ENCODE peak calls at places on chromosomes 12 and 14, in six cellular contexts. C, N, E, A, S and F are unnamed samples.

GRCh38 chr14:49621114-49621881 is 699 bp downstream of the MGAT2 start:
- DNase-seq in C (peak; percentile 75), N (peak; percentile 67), E (peak; percentile 34), A (peak; percentile 29), S (peak; percentile 85), F (peak; percentile 85)

GRCh38 chr14:90495357-90496276 is 98.8 kb downstream of the CALM1 start:
- DNase-seq in C (no peak), N (no peak), E (no peak), A (no peak), S (no peak), F (no peak)

GRCh38 chr12:27810756-27811155 is 30.7 kb upstream of the MANSC4 start:
- DNase-seq in C (no peak), N (no peak), E (no peak), A (no peak), S (no peak), F (no peak)

GRCh38 chr14:92653162-92653651 is 95.2 kb downstream of the LGMN start:
- DNase-seq in C (no peak), N (no peak), E (no peak), A (no peak), S (no peak), F (no peak)

GRCh38 chr12:45257185-45257585 is 41.3 kb downstream of the ANO6 start:
- DNase-seq in C (no peak), N (no peak), E (no peak), A (no peak), S (no peak), F (no peak)

GRCh38 chr12:27549231-27549800 is 25.3 kb downstream of the PPFIBP1 start:
- DNase-seq in C (no peak), N (no peak), E (no peak), A (no peak), S (no peak), F (no peak)

GRCh38 chr14:101128478-101129450 is 225.2 kb upstream of the RTL1 start:
- DNase-seq in C (no peak), N (peak; percentile 5), E (peak; percentile 7), A (no peak), S (peak; percentile 24), F (peak; percentile 40)

GRCh38 chr14:21019377-21019776 is 5.5 kb downstream of the NDRG2 start:
- DNase-seq in C (no peak), N (no peak), E (no peak), A (no peak), S (no peak), F (peak; percentile 40)

GRCh38 chr12:102971227-102971626 is 13.8 kb downstream of the ASCL1 start:
- DNase-seq in C (no peak), N (no peak), E (no peak), A (no peak), S (no peak), F (no peak)

GRCh38 chr14:30034049-30034635 is 106.5 kb upstream of the PRKD1 start:
- DNase-seq in C (no peak), N (no peak), E (no peak), A (no peak), S (no peak), F (no peak)

GRCh38 chr14:68781161-68782021 is 11.5 kb downstream of the ZFP36L1 start:
- DNase-seq in C (peak; percentile 57), N (peak; percentile 72), E (no peak), A (no peak), S (peak; percentile 58), F (no peak)

GRCh38 chr14:102574840-102575478 is 17.5 kb upstream of the RCOR1 start:
- DNase-seq in C (no peak), N (no peak), E (no peak), A (no peak), S (no peak), F (no peak)

GRCh38 chr12:52907092-52907810 is 2.4 kb upstream of the KRT8 start:
- DNase-seq in C (no peak), N (peak; percentile 96), E (no peak), A (no peak), S (peak; percentile 53), F (peak; percentile 77)

GRCh38 chr12:122726056-122726558 is 4.5 kb downstream of the HCAR1 start:
- DNase-seq in C (no peak), N (no peak), E (no peak), A (no peak), S (no peak), F (no peak)

GRCh38 chr12:2616763-2617162 is 178.0 kb upstream of the FKBP4 start:
- DNase-seq in C (no peak), N (no peak), E (no peak), A (no peak), S (no peak), F (no peak)

GRCh38 chr14:76918751-76919421 is 92.7 kb downstream of the LRRC74A start:
- DNase-seq in C (peak; percentile 97), N (peak; percentile 91), E (peak; percentile 91), A (peak; percentile 96), S (peak; percentile 98), F (peak; percentile 96)

GRCh38 chr12:105359840-105360239 is 29.3 kb downstream of the C12orf75 start:
- DNase-seq in C (no peak), N (no peak), E (no peak), A (no peak), S (no peak), F (no peak)

GRCh38 chr12:10027311-10028099 is 3.0 kb upstream of the CLEC9A start:
- DNase-seq in C (no peak), N (no peak), E (no peak), A (no peak), S (no peak), F (no peak)

GRCh38 chr12:7959278-7960063 is 23.5 kb upstream of the SLC2A3 start:
- DNase-seq in C (no peak), N (peak; percentile 31), E (no peak), A (no peak), S (no peak), F (no peak)

DNA sequence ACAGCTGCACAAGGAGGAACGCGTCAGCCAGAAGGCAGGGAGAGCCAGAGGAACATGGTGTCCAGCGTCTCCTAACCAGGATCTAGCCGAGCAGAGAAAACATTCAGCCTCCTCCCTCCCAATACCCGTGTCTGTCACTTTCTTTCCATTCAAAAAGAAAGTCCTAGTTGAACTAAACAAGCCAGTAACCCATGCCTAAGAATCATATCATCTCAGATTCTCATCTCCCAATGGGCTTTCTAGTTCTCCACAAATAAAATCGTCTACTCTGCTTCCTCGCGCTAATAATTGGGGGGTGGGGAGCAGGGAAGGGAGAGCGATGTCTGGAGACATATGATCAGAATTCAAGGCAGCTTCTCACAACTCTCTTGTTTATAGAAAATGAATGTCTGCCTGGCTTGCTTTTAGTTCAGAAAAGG is 7.4 kb downstream of the NKX2-1 start:
- DNase-seq in C (no peak), N (no peak), E (no peak), A (no peak), S (no peak), F (no peak)
- H3K27me3 ChIP-seq in C (peaks cover 24% of the 10 kb centered on the region), N (peaks cover 96% of the 10 kb centered on the region), E (peaks cover 97% of the 10 kb centered on the region), A (peaks cover 95% of the 10 kb centered on the region), S (no peaks in the 10 kb centered on the region), F (peaks cover 99% of the 10 kb centered on the region)

GRCh38 chr12:113670742-113671141 is 199.1 kb upstream of the LHX5 start:
- DNase-seq in C (no peak), N (no peak), E (no peak), A (no peak), S (no peak), F (no peak)
- H3K27me3 ChIP-seq in C (no peaks in the 10 kb centered on the region), N (no peaks in the 10 kb centered on the region), E (peaks cover 35% of the 10 kb centered on the region), A (peaks cover 19% of the 10 kb centered on the region), S (no peaks in the 10 kb centered on the region), F (peaks cover 83% of the 10 kb centered on the region)

GRCh38 chr12:1540690-1541089 is 53.7 kb downstream of the FBXL14 start:
- DNase-seq in C (no peak), N (no peak), E (no peak), A (no peak), S (no peak), F (no peak)
- H3K27me3 ChIP-seq in C (no peaks in the 10 kb centered on the region), N (no peaks in the 10 kb centered on the region), E (peaks cover 37% of the 10 kb centered on the region), A (peaks cover 3% of the 10 kb centered on the region), S (no peaks in the 10 kb centered on the region), F (no peaks in the 10 kb centered on the region)

GRCh38 chr14:94041551-94042346 is 15.6 kb downstream of the OTUB2 start:
- DNase-seq in C (no peak), N (no peak), E (no peak), A (no peak), S (peak; percentile 64), F (no peak)

GRCh38 chr14:94038921-94039629 is 12.9 kb downstream of the OTUB2 start:
- DNase-seq in C (no peak), N (no peak), E (no peak), A (no peak), S (no peak), F (no peak)

GRCh38 chr14:94038510-94038909 is 12.4 kb downstream of the OTUB2 start:
- DNase-seq in C (no peak), N (no peak), E (no peak), A (no peak), S (no peak), F (no peak)

GRCh38 chr14:94040796-94041195 is 14.7 kb downstream of the OTUB2 start:
- DNase-seq in C (no peak), N (no peak), E (no peak), A (no peak), S (no peak), F (no peak)

DNA sequence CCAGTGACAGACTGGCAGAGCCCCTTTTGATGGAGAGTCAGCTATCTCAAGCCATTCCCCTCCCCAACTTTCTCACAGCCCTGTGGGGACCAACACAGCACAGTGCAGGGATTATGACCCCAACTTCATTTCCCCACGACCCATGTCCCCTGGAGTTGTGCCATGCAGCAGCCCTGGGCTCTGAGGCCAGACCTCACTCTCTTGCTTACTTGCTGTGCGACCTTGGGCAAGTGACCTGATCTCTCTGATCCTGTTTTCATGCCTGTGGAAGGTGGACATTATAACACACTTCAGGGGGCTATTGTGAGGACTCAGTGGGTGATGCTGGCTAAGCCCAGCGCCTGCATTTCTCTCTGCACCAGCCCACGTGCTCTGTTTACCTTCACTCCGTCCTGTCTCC is 14.1 kb downstream of the OTUB2 start:
- DNase-seq in C (no peak), N (no peak), E (no peak), A (no peak), S (no peak), F (no peak)
- H3K27me3 ChIP-seq in C (no peaks in the 10 kb centered on the region), N (no peaks in the 10 kb centered on the region), E (no peaks in the 10 kb centered on the region), A (no peaks in the 10 kb centered on the region), S (no peaks in the 10 kb centered on the region), F (no peaks in the 10 kb centered on the region)

GRCh38 chr14:98999901-99000300 is 272.1 kb downstream of the BCL11B start:
- DNase-seq in C (no peak), N (no peak), E (no peak), A (no peak), S (no peak), F (no peak)

GRCh38 chr14:98999345-98999744 is 272.7 kb downstream of the BCL11B start:
- DNase-seq in C (no peak), N (no peak), E (no peak), A (no peak), S (no peak), F (no peak)

GRCh38 chr14:99003646-99004045 is 268.4 kb downstream of the BCL11B start:
- DNase-seq in C (no peak), N (no peak), E (no peak), A (no peak), S (no peak), F (no peak)

GRCh38 chr14:99004112-99004511 is 267.9 kb downstream of the BCL11B start:
- DNase-seq in C (no peak), N (no peak), E (no peak), A (no peak), S (no peak), F (no peak)

GRCh38 chr14:99001241-99001640 is 270.8 kb downstream of the BCL11B start:
- DNase-seq in C (no peak), N (no peak), E (no peak), A (no peak), S (no peak), F (no peak)
- H3K27me3 ChIP-seq in C (no peaks in the 10 kb centered on the region), N (no peaks in the 10 kb centered on the region), E (no peaks in the 10 kb centered on the region), A (no peaks in the 10 kb centered on the region), S (no peaks in the 10 kb centered on the region), F (no peaks in the 10 kb centered on the region)

GRCh38 chr12:108933950-108934349 is 54.1 kb downstream of the DAO start:
- DNase-seq in C (no peak), N (no peak), E (no peak), A (no peak), S (no peak), F (no peak)
- H3K27me3 ChIP-seq in C (no peaks in the 10 kb centered on the region), N (no peaks in the 10 kb centered on the region), E (no peaks in the 10 kb centered on the region), A (no peaks in the 10 kb centered on the region), S (no peaks in the 10 kb centered on the region), F (no peaks in the 10 kb centered on the region)